ENCODE peak calls at places on chromosomes 6 and 20, in six cellular contexts. Q is prostate gland, K is uterus, J is lung, L is HCT116, E is colonic mucosa. W is an unnamed sample. For H3K27me3, the result is how much of the 10 kb centered on the place peaks cover.

GRCh38 chr6:36443951-36444428 is 1.2 kb downstream of the KCTD20 start:
- DNase-seq in L (peak), K (no peak), J (no peak), E (peak), Q (no peak), W (peak)

GRCh38 chr6:65199121-65199520 is 507.9 kb downstream of the EYS start:
- DNase-seq in J (no peak), E (no peak), K (no peak), L (no peak), Q (no peak), W (no peak)

GRCh38 chr6:157374889-157375443 is 6.0 kb upstream of the ZDHHC14 start:
- DNase-seq in E (no peak), K (no peak), Q (no peak), J (no peak), L (peak), W (no peak)

GRCh38 chr6:169837529-169838250 is 86.3 kb downstream of the ERMARD start:
- DNase-seq in Q (no peak), L (no peak), E (peak), K (no peak), J (peak), W (peak)

GRCh38 chr6:92559611-92560010 is 859.7 kb downstream of the EPHA7 start:
- DNase-seq in L (no peak), Q (no peak), J (no peak), K (no peak), E (no peak), W (no peak)

GRCh38 chr6:86516087-86516486 is 421.2 kb upstream of the HTR1E start:
- DNase-seq in L (no peak), K (no peak), E (no peak), Q (no peak), J (no peak), W (no peak)

GRCh38 chr6:89242574-89243330 is 25.6 kb upstream of the GABRR1 start:
- DNase-seq in J (no peak), E (no peak), Q (peak), K (no peak), L (peak), W (peak)

GRCh38 chr6:8047466-8048292 is 16.5 kb downstream of the BLOC1S5 start:
- DNase-seq in J (no peak), K (no peak), Q (no peak), E (no peak), L (no peak), W (no peak)

GRCh38 chr6:36523936-36524499 is 23.3 kb downstream of the STK38 start:
- DNase-seq in J (no peak), L (no peak), Q (no peak), K (no peak), E (no peak), W (no peak)

GRCh38 chr20:51562027-51562333 is 19.5 kb upstream of the NFATC2 start:
- DNase-seq in L (no peak), E (peak), K (no peak), J (no peak), Q (no peak), W (no peak)

GRCh38 chr6:115663681-115664080 is 397.0 kb downstream of the FRK start:
- DNase-seq in K (no peak), E (no peak), J (no peak), L (no peak), Q (no peak), W (no peak)

GRCh38 chr6:131116755-131117360 is 18.4 kb upstream of the AKAP7 start:
- DNase-seq in E (peak), L (peak), J (no peak), Q (no peak), K (no peak), W (no peak)

GRCh38 chr20:60139663-60140446 is 181.6 kb downstream of the CDH26 start:
- DNase-seq in L (no peak), Q (no peak), J (no peak), E (no peak), K (no peak), W (peak)

GRCh38 chr20:60136640-60137411 is 178.6 kb downstream of the CDH26 start:
- DNase-seq in E (no peak), J (no peak), K (no peak), Q (no peak), L (no peak), W (peak)

GRCh38 chr20:60135276-60135675 is 177.1 kb downstream of the CDH26 start:
- DNase-seq in L (no peak), Q (no peak), J (no peak), E (no peak), K (no peak), W (peak)

GRCh38 chr20:60138263-60139127 is 180.3 kb downstream of the CDH26 start:
- DNase-seq in K (peak), L (no peak), E (peak), J (peak), Q (peak), W (peak)

GRCh38 chr20:60137657-60138245 is 179.5 kb downstream of the CDH26 start:
- DNase-seq in E (peak), K (no peak), L (peak), Q (no peak), J (no peak), W (peak)
- H3K4me3 ChIP-seq in E (peak), K (no peak), L (no peak), Q (peak), J (no peak), W (peak)

DNA sequence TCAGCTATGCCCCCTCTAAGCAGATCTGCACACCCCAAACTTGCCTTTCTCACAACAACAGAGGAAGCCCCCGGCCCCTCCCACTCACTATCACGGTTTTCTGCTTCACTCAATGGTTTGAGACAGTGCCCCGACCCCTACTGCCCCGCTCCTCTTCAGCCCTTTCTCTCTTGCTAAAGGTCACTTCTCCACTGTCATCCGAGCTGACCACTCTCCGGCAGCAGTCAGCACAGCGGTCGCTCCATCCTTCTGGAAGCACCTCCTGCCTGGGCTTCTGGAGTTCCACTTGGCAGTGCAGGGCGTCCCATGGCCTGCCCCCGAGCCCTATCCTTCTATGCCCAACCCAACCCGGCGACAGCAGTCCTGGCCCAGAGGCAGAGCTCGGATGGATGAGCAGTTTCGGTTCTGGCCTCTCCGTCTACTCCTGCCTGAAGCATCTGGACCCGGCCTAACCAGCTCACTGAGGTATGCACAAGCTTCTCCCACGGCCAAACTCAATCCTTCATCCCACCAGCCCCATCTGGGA is 4.1 kb downstream of the CTSZ start:
- DNase-seq in K (no peak), Q (no peak), E (no peak), L (no peak), J (no peak), W (no peak)
- H3K27me3 ChIP-seq in K (under half), Q (under half), E (under half), L (under half), J (under half), W (under half)

GRCh38 chr20:3934628-3935027 is 45.4 kb downstream of the PANK2 start:
- DNase-seq in K (peak), Q (no peak), L (no peak), E (no peak), J (no peak), W (no peak)

GRCh38 chr20:3930265-3931206 is 41.3 kb downstream of the PANK2 start:
- DNase-seq in Q (no peak), K (no peak), L (no peak), E (no peak), J (no peak), W (no peak)

GRCh38 chr20:3933126-3933684 is 44.0 kb downstream of the PANK2 start:
- DNase-seq in Q (no peak), L (no peak), J (no peak), K (no peak), E (no peak), W (no peak)

GRCh38 chr20:3931664-3932063 is 42.5 kb downstream of the PANK2 start:
- DNase-seq in J (no peak), Q (no peak), E (no peak), K (no peak), L (no peak), W (no peak)

DNA sequence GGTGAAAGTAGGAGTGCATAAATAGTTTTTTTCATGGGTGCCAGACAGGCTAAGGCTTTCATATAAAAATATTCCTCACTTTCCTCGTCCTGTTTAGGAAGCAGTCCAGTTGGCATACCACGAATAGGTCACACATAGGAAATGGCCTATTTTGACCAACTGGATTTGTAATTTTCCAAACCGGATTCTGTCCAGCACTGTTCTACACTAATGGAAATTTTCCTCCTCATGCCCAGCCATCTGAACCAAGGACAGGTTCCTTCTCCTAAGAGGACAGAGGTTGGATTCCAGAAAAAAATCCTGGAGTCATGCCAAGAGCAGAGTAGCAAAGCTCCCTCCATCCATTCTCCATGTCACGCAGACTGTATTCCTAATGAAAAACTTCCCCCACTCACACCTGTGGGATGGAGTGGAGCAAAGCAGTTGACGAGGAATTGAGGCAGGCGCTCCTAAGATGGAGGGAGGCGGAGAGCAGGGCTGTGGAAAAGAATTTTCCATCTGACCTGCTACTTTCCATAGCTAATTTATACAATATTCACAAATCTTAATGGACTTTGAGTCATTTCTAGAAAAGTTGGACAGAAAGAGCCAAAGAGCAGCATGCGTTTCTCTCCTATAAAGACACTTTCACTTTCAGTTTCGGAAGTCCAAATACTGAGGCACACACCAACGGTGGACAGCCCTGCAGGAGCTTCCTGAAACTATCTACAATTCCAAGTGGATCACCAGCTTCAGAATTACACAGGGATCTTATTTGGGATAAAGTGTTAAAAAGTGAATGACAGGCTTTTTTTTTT is 43.3 kb downstream of the PANK2 start:
- DNase-seq in Q (no peak), E (no peak), K (no peak), L (no peak), J (no peak), W (no peak)
- H3K4me3 ChIP-seq in Q (peak), E (peak), K (peak), L (no peak), J (no peak), W (peak)

GRCh38 chr6:151805286-151805840 is 2.1 kb upstream of the ESR1 start:
- DNase-seq in E (no peak), K (peak), Q (no peak), L (no peak), J (no peak), W (no peak)
- H3K27me3 ChIP-seq in E (under half), K (under half), Q (under half), L (under half), J (under half), W (under half)

DNA sequence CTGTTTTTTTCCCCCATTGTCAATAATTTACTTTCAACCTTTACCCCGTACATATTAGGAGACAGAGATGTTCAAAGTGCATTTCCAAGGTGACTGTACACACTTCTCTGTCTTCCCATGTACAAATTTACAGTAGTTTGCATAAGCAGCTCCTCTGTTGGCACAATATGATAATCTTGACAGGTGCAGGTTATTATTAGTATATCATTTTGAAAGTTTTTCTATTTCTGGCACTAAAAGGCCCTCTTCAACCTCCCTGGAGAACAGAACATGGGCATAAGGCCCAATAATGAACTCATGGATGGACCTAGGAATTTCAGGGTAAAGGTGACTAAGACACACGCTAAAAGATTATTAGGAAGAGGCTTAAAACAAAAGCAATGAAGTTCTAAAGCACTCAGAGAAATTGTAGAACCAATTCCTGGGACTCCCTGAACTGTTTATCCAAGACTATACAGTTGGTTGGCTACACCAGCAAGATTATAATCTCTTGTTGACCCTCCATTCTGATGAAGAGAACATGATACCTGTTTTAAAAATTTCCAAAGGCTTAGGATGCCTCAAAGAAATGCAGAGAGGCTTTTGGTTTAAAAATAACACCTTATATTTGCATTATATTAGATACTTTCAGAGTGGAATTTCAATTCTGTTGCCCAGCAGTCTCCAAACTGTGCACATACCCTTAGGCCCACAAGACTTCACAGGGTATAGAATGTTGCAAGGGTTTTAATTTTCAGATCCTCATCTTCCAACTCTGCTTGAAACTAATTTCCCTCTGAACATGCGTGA is 1.1 kb downstream of the AIG1 start:
- DNase-seq in E (no peak), K (no peak), Q (no peak), J (no peak), L (no peak), W (no peak)
- H3K4me3 ChIP-seq in E (peak), K (no peak), Q (no peak), J (no peak), L (peak), W (peak)

GRCh38 chr6:50822078-50822476 is 3.4 kb downstream of the TFAP2B start:
- DNase-seq in E (no peak), Q (no peak), K (no peak), J (no peak), L (no peak), W (no peak)
- H3K27me3 ChIP-seq in E (half or more), Q (half or more), K (half or more), J (under half), L (under half), W (half or more)

DNA sequence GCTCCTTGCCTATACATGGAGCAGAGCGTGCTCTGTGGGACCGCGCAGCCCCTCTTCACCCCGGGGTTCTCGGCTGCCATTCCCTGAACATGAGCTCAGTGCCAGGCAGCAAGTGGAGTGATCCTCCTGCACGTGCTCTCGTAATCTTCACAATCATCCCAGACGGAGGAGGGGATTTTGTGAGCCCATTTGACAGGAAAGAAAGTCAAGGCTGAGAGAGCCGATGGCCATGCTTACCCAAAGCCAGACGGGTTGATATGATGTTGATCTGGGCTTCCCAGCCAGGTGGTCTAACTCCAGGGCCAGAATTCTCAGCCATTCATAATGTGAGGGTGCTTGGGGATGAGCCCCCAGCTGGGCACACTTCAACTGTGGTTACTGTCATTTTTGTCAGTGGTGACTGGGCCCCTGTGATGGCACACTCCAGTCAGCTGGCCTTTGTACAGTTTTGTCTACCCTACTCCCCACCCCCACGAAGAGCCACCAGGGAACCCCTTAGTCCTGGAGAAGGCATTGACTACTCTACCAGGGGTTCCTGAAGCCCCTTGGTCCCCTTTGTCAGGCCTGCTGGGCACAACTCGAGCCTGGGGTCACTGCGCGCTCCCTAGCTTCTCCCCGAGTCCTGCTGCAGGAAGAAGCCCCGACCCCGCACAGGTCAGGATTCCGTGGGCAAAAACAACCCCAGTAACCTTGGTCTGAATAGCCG is 1.5 kb downstream of the APCDD1L start:
- DNase-seq in K (no peak), J (no peak), E (no peak), L (no peak), Q (no peak), W (no peak)
- H3K4me3 ChIP-seq in K (no peak), J (no peak), E (no peak), L (no peak), Q (no peak), W (no peak)

GRCh38 chr20:40257763-40258162 is 431.3 kb downstream of the MAFB start:
- DNase-seq in Q (no peak), E (no peak), K (no peak), L (no peak), J (no peak), W (peak)

GRCh38 chr20:40254023-40254772 is 434.8 kb downstream of the MAFB start:
- DNase-seq in J (no peak), E (no peak), L (no peak), Q (no peak), K (peak), W (peak)

GRCh38 chr20:40255368-40255767 is 433.7 kb downstream of the MAFB start:
- DNase-seq in Q (peak), L (no peak), K (no peak), J (no peak), E (no peak), W (peak)

GRCh38 chr20:40262219-40262618 is 426.8 kb downstream of the MAFB start:
- DNase-seq in Q (no peak), E (no peak), J (no peak), K (no peak), L (no peak), W (peak)

GRCh38 chr20:40258931-40259330 is 430.1 kb downstream of the MAFB start:
- DNase-seq in E (no peak), J (no peak), L (no peak), K (no peak), Q (no peak), W (peak)
- H3K27me3 ChIP-seq in E (under half), J (under half), L (under half), K (under half), Q (under half), W (under half)

W was measured in esophagus muscularis mucosa.